ENCODE peak calls at places on chromosomes 7 and 10, in eight cellular contexts. T is uterus, C is gastrocnemius medialis, N is colonic mucosa, R is aorta, K is PC-3, O is astrocyte, Z is Caco-2. L is an unnamed sample.

GRCh38 chr7:155581107-155581830 is 34.9 kb upstream of the CNPY1 start:
- DNase-seq in T (no peak), C (no peak), N (no peak), R (peak), K (no peak), O (no peak), Z (no peak), L (no peak)

GRCh38 chr10:132865851-132866600 is 76.3 kb downstream of the CFAP46 start:
- DNase-seq in T (peak), C (no peak), N (no peak), R (peak), K (no peak), O (no peak), Z (no peak), L (no peak)

GRCh38 chr7:100271716-100272537 is 35.6 kb upstream of the SPDYE3 start:
- DNase-seq in T (peak), C (peak), N (peak), R (peak), K (peak), O (peak), Z (peak), L (peak)

GRCh38 chr7:140175221-140176218 is 1.3 kb downstream of the KDM7A start:
- DNase-seq in T (peak), C (peak), N (peak), R (peak), K (peak), O (peak), Z (peak), L (peak)

GRCh38 chr7:144519900-144520299 is 116.4 kb upstream of the NOBOX start:
- DNase-seq in T (peak), C (no peak), N (no peak), R (no peak), K (no peak), O (no peak), Z (no peak), L (no peak)

GRCh38 chr7:30752979-30753378 is 1.0 kb downstream of the INMT start:
- DNase-seq in T (peak), C (peak), N (peak), R (peak), K (no peak), O (peak), Z (no peak), L (no peak)

GRCh38 chr10:26488344-26488743 is 50.2 kb downstream of the APBB1IP start:
- DNase-seq in T (no peak), C (no peak), N (no peak), R (no peak), K (peak), O (peak), Z (no peak), L (no peak)

GRCh38 chr10:33277135-33277536 is 57.3 kb downstream of the NRP1 start:
- DNase-seq in T (no peak), C (peak), N (no peak), R (peak), K (peak), O (no peak), Z (no peak), L (no peak)

GRCh38 chr10:22133640-22134624 is 83.9 kb downstream of the EBLN1 start:
- DNase-seq in T (no peak), C (no peak), N (no peak), R (no peak), K (no peak), O (no peak), Z (no peak), L (peak)

GRCh38 chr10:132555648-132556575 is 18.3 kb downstream of the INPP5A start:
- DNase-seq in T (peak), C (no peak), N (no peak), R (no peak), K (no peak), O (no peak), Z (no peak), L (no peak)

GRCh38 chr10:113187066-113187777 is 237.2 kb downstream of the TCF7L2 start:
- DNase-seq in T (no peak), C (no peak), N (no peak), R (peak), K (no peak), O (peak), Z (no peak), L (no peak)

GRCh38 chr7:124462249-124462648 is 303.3 kb downstream of the GPR37 start:
- DNase-seq in T (no peak), C (no peak), N (no peak), R (no peak), K (peak), O (peak), Z (no peak), L (no peak)

GRCh38 chr7:46534593-46535271 is 613.7 kb upstream of the IGFBP3 start:
- DNase-seq in T (no peak), C (no peak), N (peak), R (no peak), K (no peak), O (peak), Z (no peak), L (no peak)

GRCh38 chr10:86489071-86489810 is 32.4 kb downstream of the WAPL start:
- DNase-seq in T (no peak), C (no peak), N (no peak), R (no peak), K (no peak), O (no peak), Z (no peak), L (no peak)
- H3K4me3 ChIP-seq in T (no peak), C (no peak), N (no peak), R (no peak), K (no peak), O (no peak), Z (no peak), L (no peak)

DNA sequence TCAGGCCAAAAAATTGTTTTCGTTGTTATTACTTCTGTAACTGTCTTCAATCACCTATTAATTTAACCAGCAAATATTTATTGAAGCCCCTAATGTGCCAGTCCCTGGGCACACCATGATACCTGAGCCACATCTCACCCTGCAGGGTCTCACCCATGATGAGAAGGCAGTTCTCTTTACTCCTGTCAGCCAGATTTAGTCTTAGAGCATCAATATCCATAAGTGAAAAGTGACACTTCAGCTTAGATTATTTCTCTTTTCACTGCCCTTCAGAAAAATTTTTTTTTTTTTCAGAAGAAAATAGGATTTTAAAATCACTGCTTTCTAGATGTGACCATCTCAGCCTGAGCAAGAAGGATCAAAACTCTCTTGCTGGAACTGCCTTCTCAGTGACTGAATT is 258.6 kb upstream of the NFE2L3 start:
- DNase-seq in T (no peak), C (no peak), N (no peak), R (no peak), K (no peak), O (no peak), Z (no peak), L (no peak)
- H3K4me3 ChIP-seq in T (no peak), C (peak), N (no peak), R (no peak), K (peak), O (peak), Z (peak), L (no peak)

GRCh38 chr10:80202934-80203834 is 2.2 kb downstream of the ANXA11 start:
- DNase-seq in T (peak), C (peak), N (peak), R (peak), K (peak), O (peak), Z (peak), L (peak)
- H3K4me3 ChIP-seq in T (no peak), C (peak), N (peak), R (no peak), K (peak), O (peak), Z (peak), L (peak)

DNA sequence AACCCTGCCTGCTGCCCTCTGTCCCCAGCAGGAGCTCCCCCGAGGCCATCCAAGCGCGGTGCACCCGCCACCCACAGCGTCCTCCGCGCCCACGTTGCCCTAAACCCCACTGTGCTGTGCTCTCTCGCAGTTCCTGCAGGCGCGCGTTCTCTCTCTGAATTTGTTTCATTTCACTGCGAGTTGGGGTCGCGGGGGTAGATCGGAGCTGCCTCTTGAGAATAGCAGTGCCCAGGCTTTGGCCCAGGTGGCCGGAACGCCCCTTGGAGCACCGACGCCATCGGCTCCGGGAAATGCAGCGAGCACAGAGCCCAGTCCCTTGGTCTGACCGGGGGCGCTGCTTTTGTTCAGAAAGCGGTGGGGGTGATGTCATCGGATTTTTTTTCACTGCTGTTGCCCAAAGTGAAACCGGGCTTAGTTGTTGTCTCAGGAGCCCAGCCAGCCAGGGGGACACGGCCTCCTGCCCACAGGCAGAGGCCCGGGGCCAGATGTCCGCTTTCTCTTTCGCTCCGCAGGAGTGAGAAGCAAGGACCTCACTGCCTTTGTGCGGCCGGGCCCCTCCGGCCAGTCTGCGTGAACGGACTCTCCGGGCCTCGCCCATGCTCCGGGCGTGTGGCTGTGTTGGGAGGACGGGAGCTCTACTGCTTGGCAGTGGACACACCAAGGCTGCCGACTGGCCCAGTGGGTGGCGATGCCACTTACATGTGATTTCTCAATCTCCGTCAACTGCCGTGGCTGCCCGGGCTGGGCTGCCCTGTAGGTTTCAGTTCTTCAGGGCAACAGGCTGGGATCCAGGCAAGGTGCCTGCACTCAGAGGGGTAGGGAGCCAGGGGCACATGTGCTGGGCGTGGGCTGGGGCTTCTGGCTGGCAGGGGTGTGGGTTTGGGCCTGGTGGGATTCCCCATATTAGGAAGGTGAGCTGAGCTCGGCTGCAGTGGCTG is 43.2 kb downstream of the FOXK1 start:
- DNase-seq in T (peak), C (peak), N (peak), R (peak), K (peak), O (peak), Z (no peak), L (no peak)
- H3K4me3 ChIP-seq in T (peak), C (peak), N (peak), R (peak), K (peak), O (peak), Z (no peak), L (no peak)

GRCh38 chr10:35641430-35642015 is 573 bp downstream of the FZD8 start:
- DNase-seq in T (peak), C (no peak), N (no peak), R (no peak), K (no peak), O (peak), Z (no peak), L (no peak)
- H3K4me3 ChIP-seq in T (peak), C (peak), N (peak), R (peak), K (peak), O (peak), Z (peak), L (peak)

DNA sequence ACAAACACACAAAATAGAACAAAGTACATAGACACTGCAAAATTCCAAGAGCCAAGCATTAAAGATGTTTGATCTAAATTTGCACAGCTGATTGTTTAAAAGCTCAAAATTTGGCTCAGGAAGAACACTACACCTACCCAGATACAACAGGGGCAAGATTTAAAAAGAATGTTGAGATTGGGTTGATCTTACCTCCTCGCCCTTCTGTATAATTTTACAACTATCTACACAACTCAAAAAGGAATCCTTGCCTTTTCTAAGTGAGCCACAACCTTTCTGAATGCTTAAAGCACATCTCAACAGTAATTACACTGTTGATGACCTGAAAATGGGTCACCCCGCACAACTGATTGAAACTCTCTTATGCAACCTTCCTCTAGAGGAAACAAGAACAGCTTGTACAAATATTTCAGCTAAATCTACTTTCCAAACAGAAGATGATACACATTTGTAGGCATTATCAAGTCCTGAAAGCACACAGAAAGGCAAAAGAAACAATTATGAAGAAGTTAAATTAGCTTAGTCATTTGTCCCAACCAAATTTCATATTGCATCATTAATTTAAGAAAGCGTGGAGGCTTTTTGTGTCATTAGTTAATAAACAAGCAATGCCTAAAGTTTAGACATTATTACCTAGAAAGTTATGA is 75.5 kb downstream of the UBE2H start:
- DNase-seq in T (no peak), C (peak), N (no peak), R (no peak), K (no peak), O (no peak), Z (no peak), L (no peak)
- H3K4me3 ChIP-seq in T (no peak), C (peak), N (no peak), R (no peak), K (no peak), O (no peak), Z (no peak), L (no peak)

DNA sequence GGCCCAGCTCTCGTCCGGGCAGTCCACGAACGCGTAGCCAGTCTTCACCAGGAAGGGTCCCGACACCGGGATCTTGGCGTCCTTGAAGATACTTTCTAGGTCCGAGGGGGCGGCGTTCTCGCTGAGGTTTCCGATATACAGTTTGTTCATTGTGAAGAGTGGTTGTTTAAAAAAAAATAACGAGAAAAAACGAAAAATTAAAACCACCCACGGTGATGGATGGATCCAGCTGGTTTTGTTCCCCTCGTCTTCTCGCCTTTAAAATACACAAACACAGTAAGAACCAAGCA is 385 bp downstream of the IGF2BP3 start:
- DNase-seq in T (no peak), C (no peak), N (no peak), R (no peak), K (no peak), O (no peak), Z (no peak), L (no peak)
- H3K4me3 ChIP-seq in T (no peak), C (peak), N (peak), R (peak), K (peak), O (peak), Z (peak), L (peak)

DNA sequence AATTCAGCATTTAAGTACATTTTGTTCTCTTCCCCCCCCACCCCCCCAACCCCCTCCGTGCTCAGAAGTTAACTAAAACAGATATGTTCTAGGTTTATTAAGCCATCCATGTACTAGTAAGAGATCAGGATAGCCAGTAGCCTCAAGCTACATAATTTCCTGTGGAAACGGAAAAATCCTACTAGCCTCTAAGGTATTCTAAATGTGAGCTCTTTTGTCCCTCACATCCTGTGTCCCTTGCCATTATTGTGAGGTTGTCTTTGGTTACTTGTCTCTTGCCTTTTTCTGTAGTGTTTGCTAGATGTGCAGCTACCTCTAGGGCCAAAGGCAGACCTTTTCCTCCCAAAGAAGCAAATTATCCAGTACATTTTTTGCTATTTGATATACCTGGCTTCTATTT is 92.1 kb downstream of the BTRC start:
- DNase-seq in T (no peak), C (no peak), N (no peak), R (no peak), K (no peak), O (no peak), Z (no peak), L (no peak)
- H3K4me3 ChIP-seq in T (no peak), C (no peak), N (no peak), R (no peak), K (no peak), O (no peak), Z (no peak), L (no peak)